ENCODE peak calls at places on chromosomes 1 and 21, in four cellular contexts. S is NCI-H774, L is T-helper 2 cell, K is breast epithelium. N is an unnamed sample.

GRCh38 chr1:20785907-20786309 is 1.2 kb downstream of the HP1BP3 start:
- DNase-seq in S (no peak), L (no peak), K (no peak), N (peak)

GRCh38 chr21:15631342-15631741 is 98.4 kb upstream of the USP25 start:
- DNase-seq in S (no peak), L (no peak), K (no peak), N (no peak)

GRCh38 chr1:184646824-184647223 is 107.8 kb downstream of the EDEM3 start:
- DNase-seq in S (no peak), L (no peak), K (no peak), N (no peak)

GRCh38 chr1:217253985-217254384 is 376.9 kb downstream of the GPATCH2 start:
- DNase-seq in S (no peak), L (no peak), K (no peak), N (peak)

GRCh38 chr1:234729566-234729965 is 119.6 kb upstream of the IRF2BP2 start:
- DNase-seq in S (no peak), L (no peak), K (no peak), N (no peak)

GRCh38 chr1:59703226-59703917 is 111.4 kb upstream of the HOOK1 start:
- DNase-seq in S (no peak), L (no peak), K (no peak), N (no peak)

GRCh38 chr1:162561616-162562451 is at the start of gene UAP1:
- DNase-seq in S (no peak), L (no peak), K (no peak), N (peak)

GRCh38 chr1:8015036-8015808 is 10.9 kb downstream of the ERRFI1 start:
- DNase-seq in S (no peak), L (peak), K (no peak), N (peak)

GRCh38 chr1:198623920-198624647 is 14.8 kb upstream of the PTPRC start:
- DNase-seq in S (no peak), L (no peak), K (no peak), N (peak)

GRCh38 chr1:46188295-46189030 is 9.8 kb downstream of the POMGNT1 start:
- DNase-seq in S (peak), L (no peak), K (no peak), N (no peak)

GRCh38 chr1:226674892-226675719 is 64.0 kb downstream of the ITPKB start:
- DNase-seq in S (no peak), L (peak), K (no peak), N (peak)

GRCh38 chr21:29671728-29672127 is 268.1 kb downstream of the GRIK1 start:
- DNase-seq in S (no peak), L (no peak), K (no peak), N (peak)

GRCh38 chr1:78005755-78006154 is 1.0 kb downstream of the DNAJB4 start:
- DNase-seq in S (no peak), L (peak), K (no peak), N (no peak)

GRCh38 chr1:182629674-182630073 is 25.5 kb upstream of the RGS16 start:
- DNase-seq in S (no peak), L (peak), K (no peak), N (no peak)

GRCh38 chr1:202122639-202123335 is at the start of gene GPR37L1:
- DNase-seq in S (peak), L (no peak), K (no peak), N (no peak)

GRCh38 chr1:164635784-164636729 is 77.1 kb downstream of the PBX1 start:
- DNase-seq in S (no peak), L (no peak), K (no peak), N (no peak)

GRCh38 chr1:14468751-14469150 is 129.7 kb upstream of the KAZN start:
- DNase-seq in S (no peak), L (no peak), K (no peak), N (no peak)

GRCh38 chr1:28343405-28343804 is 14.6 kb downstream of the MED18 start:
- DNase-seq in S (no peak), L (no peak), K (no peak), N (no peak)

GRCh38 chr1:50257029-50257428 is 148.3 kb downstream of the ELAVL4 start:
- DNase-seq in S (no peak), L (no peak), K (no peak), N (no peak)

GRCh38 chr1:157139125-157139524 is 930 bp upstream of the ETV3 start:
- DNase-seq in S (no peak), L (no peak), K (no peak), N (peak)

GRCh38 chr1:247212914-247213617 is 41.2 kb upstream of the ZNF124 start:
- DNase-seq in S (no peak), L (no peak), K (no peak), N (no peak)

GRCh38 chr1:23224721-23225648 is 7.7 kb upstream of the HTR1D start:
- DNase-seq in S (no peak), L (no peak), K (no peak), N (no peak)

GRCh38 chr1:58812926-58813325 is 29.1 kb upstream of the JUN start:
- DNase-seq in S (no peak), L (peak), K (no peak), N (no peak)

N was measured in Karpas-422.